ENCODE peak calls at places on chromosomes 13 and 19, in five cellular contexts. N, J, I, Q and M are unnamed samples.

GRCh38 chr13:41588899-41589298 is 131.5 kb downstream of the RGCC start:
- DNase-seq in N (no peak), J (peak), I (no peak), Q (no peak), M (peak)

GRCh38 chr19:8085606-8086464 is 33.3 kb downstream of the CCL25 start:
- DNase-seq in N (no peak), J (peak), I (no peak), Q (no peak), M (peak)

GRCh38 chr13:114019367-114019766 is 45.5 kb upstream of the C13orf46 start:
- DNase-seq in N (no peak), J (peak), I (no peak), Q (peak), M (peak)

GRCh38 chr13:53788286-53788685 is 759.7 kb downstream of the OLFM4 start:
- DNase-seq in N (no peak), J (no peak), I (no peak), Q (no peak), M (no peak)

GRCh38 chr13:85247780-85248179 is 551.4 kb downstream of the SLITRK6 start:
- DNase-seq in N (no peak), J (no peak), I (no peak), Q (no peak), M (no peak)

GRCh38 chr13:29484236-29484635 is 111.3 kb downstream of the SLC7A1 start:
- DNase-seq in N (no peak), J (no peak), I (no peak), Q (peak), M (no peak)

GRCh38 chr13:94656766-94657165 is 55.1 kb downstream of the GPR180 start:
- DNase-seq in N (peak), J (peak), I (no peak), Q (no peak), M (peak)

GRCh38 chr19:3497757-3498515 is 2.5 kb downstream of the DOHH start:
- DNase-seq in N (no peak), J (no peak), I (no peak), Q (no peak), M (no peak)

GRCh38 chr19:18112989-18113478 is 15.5 kb downstream of the MAST3 start:
- DNase-seq in N (no peak), J (peak), I (peak), Q (peak), M (peak)

GRCh38 chr13:23996456-23996855 is 99.2 kb upstream of the C1QTNF9B start:
- DNase-seq in N (no peak), J (no peak), I (no peak), Q (no peak), M (no peak)

GRCh38 chr13:32695602-32696250 is 109.5 kb downstream of the PDS5B start:
- DNase-seq in N (no peak), J (no peak), I (no peak), Q (no peak), M (no peak)

GRCh38 chr19:29724102-29724641 is 9.1 kb upstream of the C19orf12 start:
- DNase-seq in N (no peak), J (no peak), I (peak), Q (no peak), M (peak)

GRCh38 chr13:112032186-112032835 is 34.6 kb upstream of the SOX1 start:
- DNase-seq in N (no peak), J (no peak), I (no peak), Q (no peak), M (no peak)

GRCh38 chr13:113970810-113971470 is 2.9 kb downstream of the C13orf46 start:
- DNase-seq in N (no peak), J (no peak), I (no peak), Q (no peak), M (no peak)

GRCh38 chr19:33464010-33464732 is 57.4 kb downstream of the PEPD start:
- DNase-seq in N (no peak), J (no peak), I (no peak), Q (no peak), M (no peak)

GRCh38 chr13:57595775-57596174 is 35.8 kb upstream of the PCDH17 start:
- DNase-seq in N (no peak), J (no peak), I (no peak), Q (no peak), M (no peak)

GRCh38 chr19:56159009-56159501 is 16.8 kb upstream of the GALP start:
- DNase-seq in N (no peak), J (no peak), I (no peak), Q (no peak), M (peak)

GRCh38 chr13:94481966-94482365 is 2.5 kb upstream of the DCT start:
- DNase-seq in N (no peak), J (peak), I (no peak), Q (no peak), M (no peak)

GRCh38 chr13:106028916-106029315 is 506.5 kb downstream of the EFNB2 start:
- DNase-seq in N (no peak), J (no peak), I (no peak), Q (no peak), M (no peak)

GRCh38 chr19:8611890-8612806 is 1.6 kb upstream of the ADAMTS10 start:
- DNase-seq in N (no peak), J (peak), I (no peak), Q (no peak), M (no peak)

GRCh38 chr13:41746259-41746658 is 214.7 kb downstream of the VWA8 start:
- DNase-seq in N (no peak), J (no peak), I (no peak), Q (no peak), M (no peak)

GRCh38 chr19:8388612-8388958 is 1.6 kb upstream of the RAB11B start:
- DNase-seq in N (no peak), J (no peak), I (no peak), Q (no peak), M (no peak)

GRCh38 chr13:99002191-99002710 is 24.4 kb upstream of the DOCK9 start:
- DNase-seq in N (no peak), J (no peak), I (no peak), Q (no peak), M (no peak)

GRCh38 chr13:57629821-57630235 is 1.7 kb upstream of the PCDH17 start:
- DNase-seq in N (no peak), J (no peak), I (peak), Q (peak), M (peak)

GRCh38 chr13:41286370-41286769 is 23.0 kb upstream of the MTRF1 start:
- DNase-seq in N (no peak), J (no peak), I (no peak), Q (no peak), M (no peak)

GRCh38 chr19:39679056-39679790 is 23.5 kb downstream of the LGALS16 start:
- DNase-seq in N (peak), J (no peak), I (no peak), Q (no peak), M (no peak)

GRCh38 chr13:24614306-24615080 is 65.7 kb upstream of the ATP12A start:
- DNase-seq in N (no peak), J (no peak), I (no peak), Q (no peak), M (no peak)

GRCh38 chr13:106710267-106710666 is 142.3 kb upstream of the ARGLU1 start:
- DNase-seq in N (no peak), J (no peak), I (no peak), Q (no peak), M (no peak)

GRCh38 chr19:35033067-35034004 is 3.1 kb downstream of the SCN1B start:
- DNase-seq in N (no peak), J (no peak), I (no peak), Q (no peak), M (no peak)
- TF ChIP-seq CHD2 in N (no peak), J (no peak), I (no peak), Q (no peak), M (no peak)

GRCh38 chr13:100210966-100211710 is 122.2 kb downstream of the PCCA start:
- DNase-seq in N (no peak), J (no peak), I (no peak), Q (no peak), M (no peak)
- TF ChIP-seq CHD2 in N (no peak), J (no peak), I (no peak), Q (no peak), M (no peak)

DNA sequence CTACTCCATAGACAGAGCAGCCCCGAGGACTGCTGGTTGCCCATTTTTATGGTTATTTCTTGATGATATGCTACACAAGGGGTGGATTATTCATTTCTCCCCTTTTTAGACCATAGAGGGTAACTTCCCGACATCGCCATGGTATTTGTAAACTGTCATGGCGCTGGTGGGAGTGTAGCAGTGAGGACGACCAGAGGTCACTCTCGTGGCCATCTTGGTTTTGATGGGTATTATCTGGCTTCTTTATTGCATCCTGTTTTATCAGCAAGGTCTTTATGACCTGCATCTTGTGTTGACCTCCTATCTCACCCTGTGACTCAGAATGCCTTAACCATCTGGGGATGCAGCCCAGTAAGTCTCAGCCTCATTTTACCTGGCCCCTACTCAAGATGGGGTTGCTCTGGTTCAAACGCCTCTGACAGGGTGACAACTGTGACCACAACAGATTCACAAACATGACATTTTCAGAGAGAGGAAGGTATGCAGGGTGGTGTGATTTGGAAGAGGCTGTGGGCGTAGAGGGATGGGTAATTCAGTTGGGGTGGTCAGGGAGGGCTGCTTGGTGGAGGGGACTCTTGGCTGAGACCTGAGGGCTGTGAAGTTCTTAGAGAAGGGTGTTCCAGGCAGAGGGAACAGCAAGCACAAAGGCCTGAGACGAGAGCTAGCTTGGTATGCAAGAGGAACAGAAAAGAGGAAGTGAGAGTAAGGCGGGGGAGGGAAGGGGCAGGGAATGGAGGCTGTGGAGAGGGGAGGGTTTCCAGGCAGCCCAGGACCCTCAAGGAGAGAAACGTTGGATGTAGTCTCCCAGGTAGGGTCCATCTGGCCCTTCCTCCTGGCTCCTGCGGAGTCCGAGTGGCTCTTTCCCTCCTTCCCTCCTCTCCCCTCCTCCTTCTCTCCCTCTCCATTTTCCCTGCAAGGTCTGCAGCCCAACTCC is 23.5 kb downstream of the FAM187B start:
- DNase-seq in N (peak), J (no peak), I (no peak), Q (no peak), M (no peak)
- TF ChIP-seq CHD2 in N (peak), J (no peak), I (no peak), Q (no peak), M (no peak)

GRCh38 chr19:51019544-51019925 is at the start of gene KLK10:
- DNase-seq in N (no peak), J (no peak), I (no peak), Q (no peak), M (no peak)

GRCh38 chr19:51015691-51016267 is 3.7 kb downstream of the KLK10 start:
- DNase-seq in N (no peak), J (no peak), I (no peak), Q (no peak), M (no peak)

GRCh38 chr19:51018745-51019543 is 565 bp downstream of the KLK10 start:
- DNase-seq in N (no peak), J (no peak), I (peak), Q (no peak), M (no peak)

GRCh38 chr19:51014242-51014641 is 5.3 kb downstream of the KLK10 start:
- DNase-seq in N (no peak), J (no peak), I (no peak), Q (no peak), M (no peak)

GRCh38 chr19:51016798-51017683 is 2.5 kb downstream of the KLK10 start:
- DNase-seq in N (no peak), J (peak), I (peak), Q (peak), M (peak)
- TF ChIP-seq CHD2 in N (no peak), J (no peak), I (no peak), Q (no peak), M (no peak)

DNA sequence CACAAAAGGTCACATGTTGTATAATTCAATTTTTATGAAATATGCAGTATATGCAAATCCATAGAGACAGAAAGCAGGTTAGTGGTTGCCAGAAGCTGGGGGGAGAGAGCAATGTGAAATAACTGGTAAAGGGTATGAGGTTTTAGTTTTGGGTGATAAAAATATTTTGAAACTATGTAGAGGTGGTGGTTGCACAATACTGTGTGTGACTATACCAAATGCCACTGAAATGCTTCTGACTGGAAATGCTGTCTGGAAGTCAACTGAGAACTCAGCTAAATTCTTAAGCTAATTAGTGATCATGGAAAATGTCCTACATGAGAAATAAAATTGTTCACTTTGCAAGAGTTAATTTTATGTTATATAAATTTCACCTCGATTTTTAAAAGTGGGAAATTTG is 65.3 kb upstream of the RXFP2 start:
- DNase-seq in N (no peak), J (no peak), I (no peak), Q (no peak), M (no peak)
- TF ChIP-seq CHD2 in N (no peak), J (no peak), I (no peak), Q (no peak), M (no peak)

GRCh38 chr19:47505506-47505905 is 9.4 kb downstream of the NAPA start:
- DNase-seq in N (no peak), J (no peak), I (no peak), Q (no peak), M (no peak)

GRCh38 chr19:47507924-47508553 is 6.8 kb downstream of the NAPA start:
- DNase-seq in N (no peak), J (no peak), I (no peak), Q (no peak), M (no peak)

GRCh38 chr19:47508721-47509120 is 6.1 kb downstream of the NAPA start:
- DNase-seq in N (no peak), J (no peak), I (no peak), Q (no peak), M (no peak)

GRCh38 chr19:47506459-47506858 is 8.4 kb downstream of the NAPA start:
- DNase-seq in N (no peak), J (no peak), I (no peak), Q (no peak), M (no peak)

GRCh38 chr19:47507031-47507430 is 7.8 kb downstream of the NAPA start:
- DNase-seq in N (no peak), J (no peak), I (no peak), Q (no peak), M (no peak)
- TF ChIP-seq CHD2 in N (no peak), J (no peak), I (no peak), Q (no peak), M (no peak)

GRCh38 chr13:64075543-64076271 is 2660.1 kb upstream of the PCDH20 start:
- DNase-seq in N (no peak), J (no peak), I (no peak), Q (no peak), M (peak)
- TF ChIP-seq CHD2 in N (no peak), J (no peak), I (no peak), Q (no peak), M (no peak)

GRCh38 chr13:79735228-79735627 is 254.3 kb downstream of the NDFIP2 start:
- DNase-seq in N (no peak), J (no peak), I (no peak), Q (no peak), M (no peak)
- TF ChIP-seq CHD2 in N (no peak), J (no peak), I (no peak), Q (no peak), M (no peak)

GRCh38 chr19:19410553-19411550 is 5.4 kb downstream of the GATAD2A start:
- DNase-seq in N (no peak), J (no peak), I (no peak), Q (no peak), M (no peak)
- TF ChIP-seq CHD2 in N (no peak), J (no peak), I (no peak), Q (no peak), M (no peak)

GRCh38 chr19:13778847-13779246 is 4.6 kb downstream of the C19orf53 start:
- DNase-seq in N (no peak), J (no peak), I (no peak), Q (no peak), M (no peak)

GRCh38 chr19:13781547-13781946 is 7.3 kb downstream of the C19orf53 start:
- DNase-seq in N (no peak), J (no peak), I (peak), Q (peak), M (peak)

GRCh38 chr19:13782537-13782936 is 8.3 kb downstream of the C19orf53 start:
- DNase-seq in N (no peak), J (no peak), I (no peak), Q (no peak), M (no peak)

GRCh38 chr19:13774217-13775191 is at the start of gene C19orf53:
- DNase-seq in N (peak), J (peak), I (peak), Q (peak), M (peak)

DNA sequence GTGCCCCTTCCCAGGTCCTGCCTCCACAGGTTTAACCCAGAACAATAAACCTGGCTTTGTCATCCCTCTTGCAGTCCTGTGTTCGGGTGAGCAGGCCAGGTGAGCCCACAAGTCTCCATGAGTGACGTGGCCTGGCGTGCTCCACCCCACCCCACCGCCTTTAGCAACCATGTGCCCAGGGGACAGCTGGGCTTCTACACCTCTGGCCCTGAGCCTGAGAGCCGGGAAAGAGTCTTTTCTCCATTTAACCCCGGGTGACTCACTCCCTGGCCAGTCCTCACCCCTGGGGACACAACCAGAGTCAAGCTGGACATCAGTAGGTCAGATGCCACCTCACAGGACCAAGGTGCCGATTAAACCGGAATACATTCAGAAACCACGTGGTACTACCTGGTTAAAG is 4.1 kb downstream of the C19orf53 start:
- DNase-seq in N (no peak), J (no peak), I (no peak), Q (no peak), M (no peak)
- TF ChIP-seq CHD2 in N (no peak), J (no peak), I (no peak), Q (no peak), M (no peak)